ENCODE peak calls at places on chromosomes 13 and 19, in four cellular contexts. W is AG09319, M is endothelial cell, F is GM10248. J is an unnamed sample.

GRCh38 chr19:31378404-31378803 is 29.2 kb upstream of the TSHZ3 start:
- DNase-seq in W (peak), M (no peak), F (no peak), J (no peak)

GRCh38 chr19:56332695-56333094 is 18.1 kb upstream of the ZSCAN5A start:
- DNase-seq in W (no peak), M (no peak), F (no peak), J (no peak)

GRCh38 chr13:64925727-64926126 is 2304.4 kb downstream of the PCDH9 start:
- DNase-seq in W (no peak), M (no peak), F (no peak), J (no peak)

GRCh38 chr13:70874646-70875045 is 766.4 kb upstream of the KLHL1 start:
- DNase-seq in W (no peak), M (no peak), F (no peak), J (no peak)

GRCh38 chr19:6652214-6653094 is 17.5 kb downstream of the TNFSF14 start:
- DNase-seq in W (no peak), M (no peak), F (no peak), J (no peak)

GRCh38 chr13:85772379-85772778 is 26.8 kb downstream of the SLITRK6 start:
- DNase-seq in W (no peak), M (no peak), F (no peak), J (no peak)

GRCh38 chr13:43720780-43721397 is 65.9 kb downstream of the ENOX1 start:
- DNase-seq in W (no peak), M (no peak), F (no peak), J (no peak)

GRCh38 chr13:50989476-50989875 is 79.9 kb downstream of the RNASEH2B start:
- DNase-seq in W (no peak), M (no peak), F (no peak), J (no peak)

GRCh38 chr19:13817018-13817614 is 21.9 kb downstream of the ZSWIM4 start:
- DNase-seq in W (no peak), M (no peak), F (no peak), J (no peak)

GRCh38 chr19:45340899-45341453 is 426 bp downstream of the KLC3 start:
- DNase-seq in W (no peak), M (no peak), F (no peak), J (no peak)

GRCh38 chr19:48391100-48392005 is at the start of gene KDELR1:
- DNase-seq in W (peak), M (peak), F (peak), J (peak)

GRCh38 chr19:28420731-28421550 is 792.0 kb downstream of the UQCRFS1 start:
- DNase-seq in W (no peak), M (no peak), F (no peak), J (no peak)

GRCh38 chr19:45962021-45962420 is 11.6 kb downstream of the NOVA2 start:
- DNase-seq in W (no peak), M (no peak), F (no peak), J (no peak)

GRCh38 chr13:81916471-81916870 is 1575.5 kb upstream of the SPRY2 start:
- DNase-seq in W (no peak), M (no peak), F (no peak), J (no peak)

GRCh38 chr19:43625918-43626579 is 6.6 kb upstream of the ZNF428 start:
- DNase-seq in W (no peak), M (no peak), F (peak), J (no peak)

GRCh38 chr19:12513531-12514061 is 29.0 kb upstream of the ZNF709 start:
- DNase-seq in W (no peak), M (no peak), F (no peak), J (no peak)

GRCh38 chr19:7478173-7478842 is 10.5 kb downstream of the PEX11G start:
- DNase-seq in W (no peak), M (no peak), F (no peak), J (no peak)

GRCh38 chr13:40874138-40874776 is 84.8 kb downstream of the SLC25A15 start:
- DNase-seq in W (no peak), M (no peak), F (no peak), J (no peak)

GRCh38 chr19:58568731-58569130 is 4.4 kb downstream of the MZF1 start:
- DNase-seq in W (no peak), M (no peak), F (no peak), J (no peak)

GRCh38 chr13:57624565-57625435 is 6.7 kb upstream of the PCDH17 start:
- DNase-seq in W (peak), M (peak), F (peak), J (peak)

GRCh38 chr19:2309734-2310362 is 1.9 kb upstream of the LINGO3 start:
- DNase-seq in W (no peak), M (no peak), F (no peak), J (no peak)

GRCh38 chr13:32255744-32256120 is 59.4 kb downstream of the ZAR1L start:
- DNase-seq in W (no peak), M (no peak), F (no peak), J (no peak)

GRCh38 chr13:19685034-19685433 is 51.6 kb downstream of the MPHOSPH8 start:
- DNase-seq in W (no peak), M (no peak), F (no peak), J (no peak)

GRCh38 chr13:31880849-31881494 is 141.6 kb downstream of the RXFP2 start:
- DNase-seq in W (no peak), M (no peak), F (no peak), J (no peak)

GRCh38 chr13:51895906-51896888 is 34.4 kb downstream of the CCDC70 start:
- DNase-seq in W (no peak), M (peak), F (peak), J (peak)

GRCh38 chr19:4297901-4298771 is 4.1 kb downstream of the TMIGD2 start:
- DNase-seq in W (no peak), M (no peak), F (no peak), J (no peak)

GRCh38 chr13:51324714-51325440 is 14.6 kb upstream of the SERPINE3 start:
- DNase-seq in W (no peak), M (no peak), F (peak), J (no peak)

GRCh38 chr19:29724102-29724641 is 9.1 kb upstream of the C19orf12 start:
- DNase-seq in W (no peak), M (peak), F (no peak), J (no peak)

GRCh38 chr19:13301627-13302334 is 151.6 kb downstream of the IER2 start:
- DNase-seq in W (no peak), M (no peak), F (no peak), J (no peak)

GRCh38 chr19:51142119-51142518 is at the start of gene SIGLEC7:
- DNase-seq in W (no peak), M (no peak), F (no peak), J (no peak)

GRCh38 chr19:13684021-13684420 is 80.3 kb upstream of the MRI1 start:
- DNase-seq in W (no peak), M (no peak), F (no peak), J (no peak)

GRCh38 chr19:19338082-19338481 is 17.5 kb downstream of the MAU2 start:
- DNase-seq in W (no peak), M (no peak), F (no peak), J (no peak)

GRCh38 chr13:113461022-113461751 is 7.9 kb upstream of the ADPRHL1 start:
- DNase-seq in W (no peak), M (no peak), F (no peak), J (no peak)
- TF ChIP-seq CTCF in W (no peak), M (no peak), F (no peak), J (no peak)

DNA sequence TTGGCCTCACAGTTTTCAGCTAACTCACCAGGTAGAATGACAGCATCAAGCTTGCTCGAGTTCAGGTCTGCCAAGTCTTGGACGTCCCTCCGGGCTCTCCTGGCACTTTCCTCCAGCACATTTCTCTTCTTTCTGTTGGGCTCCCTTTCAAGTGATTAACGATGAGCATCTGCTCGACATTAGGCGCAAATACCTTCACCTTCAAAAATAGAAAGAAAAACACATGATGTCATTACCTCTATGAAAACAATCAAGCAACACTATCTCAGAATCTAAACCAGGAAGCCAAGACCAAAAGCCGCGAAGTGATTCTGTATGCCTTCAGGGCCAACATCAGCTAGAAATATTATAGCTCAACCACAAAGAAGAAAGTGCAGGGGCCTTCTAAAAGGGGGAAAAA is 15.4 kb upstream of the CLN5 start:
- DNase-seq in W (no peak), M (no peak), F (no peak), J (no peak)
- TF ChIP-seq CTCF in W (no peak), M (no peak), F (no peak), J (no peak)

GRCh38 chr19:10995926-10996600 is 35.2 kb downstream of the SMARCA4 start:
- DNase-seq in W (no peak), M (no peak), F (no peak), J (no peak)
- TF ChIP-seq CTCF in W (no peak), M (no peak), F (no peak), J (no peak)

DNA sequence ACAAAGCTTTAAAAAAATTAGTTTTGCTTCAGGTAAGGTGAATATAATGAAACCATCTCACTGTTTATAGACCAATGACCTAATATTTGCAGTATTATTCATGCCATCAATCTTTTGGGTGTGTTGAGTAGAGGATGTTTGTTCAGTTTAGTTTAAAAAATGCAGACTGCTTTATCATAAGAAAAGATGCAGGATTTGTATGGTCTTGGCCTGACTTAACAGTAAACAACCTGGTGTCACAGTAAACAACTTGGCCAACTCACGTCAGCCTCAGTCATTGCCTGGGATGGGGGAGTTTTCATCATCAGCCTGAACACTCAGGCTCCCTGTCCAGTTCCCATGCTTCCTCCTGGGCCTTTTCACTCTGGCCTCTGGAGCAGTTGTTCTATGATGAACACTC is 55.1 kb downstream of the LMO7 start:
- DNase-seq in W (no peak), M (no peak), F (no peak), J (no peak)
- TF ChIP-seq CTCF in W (no peak), M (no peak), F (no peak), J (no peak)

DNA sequence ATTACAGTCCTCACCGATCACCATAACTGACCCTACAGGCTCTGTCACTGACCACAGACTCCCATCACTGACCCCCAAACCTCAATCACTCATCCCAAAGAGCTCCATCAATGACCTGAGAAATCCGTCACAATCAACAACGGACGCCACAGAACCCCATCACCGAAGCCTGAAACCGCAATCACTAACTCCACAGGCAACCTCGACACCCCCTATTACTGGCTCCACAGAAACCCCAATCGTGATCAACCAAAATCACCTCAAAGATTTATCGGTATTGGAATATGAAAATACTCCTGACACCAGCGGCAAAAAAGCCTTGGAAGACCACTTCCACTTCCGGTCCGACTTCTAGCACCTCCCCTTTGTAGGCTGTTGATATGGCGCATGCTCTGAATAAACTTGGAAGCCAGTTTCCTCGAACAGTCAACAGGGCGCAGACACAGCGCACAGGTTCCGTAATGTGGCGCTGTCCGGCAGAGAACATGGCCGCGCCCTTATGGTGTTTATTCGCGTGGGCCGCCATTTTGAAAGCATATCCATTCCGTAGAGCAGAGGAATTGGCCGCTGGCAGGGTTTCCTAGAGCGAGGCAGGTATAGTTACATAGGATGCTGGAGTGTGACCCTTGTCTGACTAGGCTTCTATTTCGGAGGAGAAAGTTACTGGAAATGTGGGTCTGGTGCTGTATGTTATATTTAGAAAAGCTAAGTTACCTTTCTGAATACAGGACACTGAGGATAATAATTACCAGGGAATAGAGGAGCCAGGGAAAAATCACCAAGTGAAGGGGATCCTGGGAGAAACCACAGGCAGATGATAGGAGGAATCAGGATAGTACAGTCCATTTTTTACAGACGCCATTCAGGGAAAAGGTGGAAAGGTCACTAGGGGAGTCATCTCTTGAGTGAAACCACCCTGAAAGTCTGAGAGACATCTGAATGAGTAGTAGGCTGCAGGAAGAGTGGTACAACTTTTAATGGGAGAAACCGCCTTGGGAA is at the start of gene ZNF585A:
- DNase-seq in W (peak), M (peak), F (peak), J (peak)
- TF ChIP-seq CTCF in W (peak), M (no peak), F (peak), J (peak)

GRCh38 chr13:112716461-112716820 is 26.6 kb downstream of the ATP11A start:
- DNase-seq in W (no peak), M (no peak), F (no peak), J (no peak)
- TF ChIP-seq CTCF in W (no peak), M (no peak), F (no peak), J (no peak)

GRCh38 chr19:15812059-15812722 is 3.3 kb downstream of the OR10H1 start:
- DNase-seq in W (no peak), M (no peak), F (no peak), J (no peak)
- TF ChIP-seq CTCF in W (no peak), M (no peak), F (peak), J (no peak)

GRCh38 chr13:113864303-113864890 is 521 bp upstream of the GAS6 start:
- DNase-seq in W (no peak), M (no peak), F (no peak), J (no peak)

GRCh38 chr13:113862191-113862765 is 1.6 kb downstream of the GAS6 start:
- DNase-seq in W (no peak), M (no peak), F (no peak), J (no peak)

GRCh38 chr13:113863511-113864302 is at the start of gene GAS6:
- DNase-seq in W (no peak), M (peak), F (peak), J (peak)

GRCh38 chr13:113861433-113862030 is 2.3 kb downstream of the GAS6 start:
- DNase-seq in W (no peak), M (no peak), F (no peak), J (no peak)

GRCh38 chr13:113862766-113863510 is 938 bp downstream of the GAS6 start:
- DNase-seq in W (no peak), M (peak), F (peak), J (no peak)
- TF ChIP-seq CTCF in W (peak), M (no peak), F (no peak), J (peak)

DNA sequence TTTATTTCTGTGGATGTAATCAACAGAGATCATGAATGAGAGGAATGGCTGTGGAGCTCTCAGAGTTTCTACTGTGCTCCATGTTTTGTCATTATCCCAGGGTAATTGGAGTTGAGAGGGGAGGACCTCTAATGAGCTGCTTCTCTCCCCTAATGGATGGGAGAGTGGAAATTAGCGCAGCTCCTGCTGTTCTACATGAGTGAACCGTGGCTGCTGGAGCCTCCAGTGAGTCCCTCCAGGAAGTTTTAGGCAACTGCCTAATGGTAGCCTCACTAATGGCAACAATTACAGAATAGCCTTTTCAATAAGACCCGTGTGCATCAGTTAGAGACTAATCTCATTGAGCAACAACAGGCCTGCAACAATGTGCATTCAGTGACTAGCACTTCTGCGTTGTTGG is 31.3 kb upstream of the FGF9 start:
- DNase-seq in W (no peak), M (no peak), F (no peak), J (no peak)
- TF ChIP-seq CTCF in W (no peak), M (no peak), F (no peak), J (no peak)

J was measured in progenitor cell of endocrine pancreas.